ENCODE peak calls at places on chromosomes 1 and 21, in five cellular contexts. V is right lobe of liver, B is PC-9, F is natural killer cell, J is fibroblast of the aortic adventitia. S is an unnamed sample.

GRCh38 chr1:246888522-246888921 is 43.2 kb downstream of the AHCTF1 start:
- DNase-seq in V (no peak), B (no peak), F (no peak), J (no peak), S (no peak)

GRCh38 chr1:22250724-22251123 is 107.8 kb upstream of the WNT4 start:
- DNase-seq in V (no peak), B (peak; percentile 71), F (no peak), J (no peak), S (no peak)

GRCh38 chr1:14350197-14350596 is 248.3 kb upstream of the KAZN start:
- DNase-seq in V (no peak), B (no peak), F (no peak), J (no peak), S (no peak)

GRCh38 chr1:8586438-8586837 is 231.0 kb downstream of the RERE start:
- DNase-seq in V (no peak), B (no peak), F (no peak), J (no peak), S (no peak)

GRCh38 chr21:41796476-41797080 is 29.7 kb upstream of the RIPK4 start:
- DNase-seq in V (no peak), B (peak; percentile 39), F (no peak), J (no peak), S (no peak)

GRCh38 chr1:59673575-59674467 is 140.9 kb upstream of the HOOK1 start:
- DNase-seq in V (peak; percentile 83), B (no peak), F (no peak), J (no peak), S (no peak)

GRCh38 chr1:7505094-7505838 is 265.8 kb upstream of the VAMP3 start:
- DNase-seq in V (peak; percentile 3), B (no peak), F (no peak), J (no peak), S (no peak)

GRCh38 chr1:43874716-43875115 is 58.9 kb upstream of the ARTN start:
- DNase-seq in V (no peak), B (no peak), F (no peak), J (no peak), S (no peak)

GRCh38 chr21:25573409-25574206 is 33.7 kb downstream of the MRPL39 start:
- DNase-seq in V (no peak), B (peak; percentile 56), F (no peak), J (peak; percentile 84), S (no peak)

GRCh38 chr1:221635305-221635704 is 106.6 kb downstream of the DUSP10 start:
- DNase-seq in V (no peak), B (no peak), F (no peak), J (no peak), S (no peak)

GRCh38 chr1:152166966-152167365 is 7.9 kb upstream of the RPTN start:
- DNase-seq in V (no peak), B (no peak), F (no peak), J (no peak), S (no peak)

GRCh38 chr1:58545591-58546519 is 671 bp downstream of the OMA1 start:
- DNase-seq in V (peak; percentile 87), B (peak; percentile 48), F (peak; percentile 71), J (peak; percentile 64), S (peak; percentile 87)

GRCh38 chr1:227934476-227935313 is 13.0 kb downstream of the WNT9A start:
- DNase-seq in V (no peak), B (peak; percentile 94), F (peak; percentile 27), J (peak; percentile 68), S (peak; percentile 64)

GRCh38 chr1:59391216-59392179 is 94.6 kb downstream of the FGGY start:
- DNase-seq in V (no peak), B (no peak), F (no peak), J (no peak), S (no peak)

GRCh38 chr1:21573971-21574458 is 64.8 kb downstream of the ALPL start:
- DNase-seq in V (peak; percentile 79), B (peak; percentile 42), F (no peak), J (peak; percentile 95), S (no peak)

GRCh38 chr1:172449012-172449584 is 5.2 kb upstream of the PIGC start:
- DNase-seq in V (peak; percentile 19), B (peak; percentile 98), F (no peak), J (no peak), S (no peak)

GRCh38 chr1:32877211-32878110 is 6.7 kb upstream of the FNDC5 start:
- DNase-seq in V (peak; percentile 54), B (no peak), F (no peak), J (no peak), S (no peak)

DNA sequence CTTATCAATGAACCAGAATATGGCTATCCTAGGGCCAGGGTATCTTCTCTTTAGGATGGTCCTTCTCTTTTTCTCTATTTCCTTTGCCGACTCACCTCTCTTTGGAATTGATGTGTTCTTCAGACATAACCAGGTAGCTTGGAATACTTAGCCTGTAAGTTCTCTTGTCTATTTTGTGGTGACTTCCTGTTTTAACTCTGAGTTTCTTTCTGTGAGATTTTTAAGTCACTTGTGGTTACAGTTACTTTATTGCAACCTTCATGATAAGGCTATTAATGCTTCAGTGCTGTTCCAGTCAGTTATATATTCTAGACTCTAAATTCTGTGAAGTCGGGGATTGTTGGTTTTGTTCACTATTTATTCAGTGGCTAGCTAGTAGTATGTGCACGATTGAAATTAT is 46.2 kb downstream of the DISP1 start:
- DNase-seq in V (no peak), B (no peak), F (no peak), J (no peak), S (no peak)
- TF ChIP-seq CTCF in V (no peak), B (no peak), F (no peak), J (no peak), S (no peak)

DNA sequence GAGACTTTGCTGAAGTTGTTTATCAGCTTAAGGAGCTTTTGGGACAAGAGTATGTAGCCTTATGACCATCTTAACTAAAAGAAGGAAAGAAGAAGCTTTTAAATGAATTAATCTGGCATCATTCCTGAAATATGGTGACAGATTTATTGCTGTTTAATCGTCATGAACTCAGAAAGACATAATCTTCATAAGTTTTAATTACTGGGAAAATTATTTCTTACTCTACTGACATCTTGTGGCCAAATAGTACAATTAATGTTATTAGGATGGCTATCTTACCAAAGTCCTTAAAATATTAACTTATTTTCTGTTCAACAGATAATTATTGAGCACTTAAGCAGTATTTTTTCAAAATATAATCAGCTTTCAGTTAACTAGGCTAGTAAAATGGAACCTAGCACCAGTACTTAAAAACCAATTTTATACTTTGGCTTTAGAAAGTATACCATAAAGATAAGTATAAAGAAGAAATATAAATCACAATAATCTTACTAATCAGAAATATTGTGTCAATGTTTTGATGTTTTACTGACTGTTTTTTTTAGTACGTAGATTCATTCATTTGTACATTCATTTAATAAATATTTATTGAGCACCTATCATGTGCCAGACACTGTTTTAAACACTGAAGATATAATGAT is 34.7 kb upstream of the GPR25 start:
- DNase-seq in V (no peak), B (no peak), F (no peak), J (peak; percentile 59), S (no peak)
- TF ChIP-seq CTCF in V (peak; percentile 52), B (peak; percentile 69), F (peak; percentile 22), J (peak; percentile 15), S (peak; percentile 60)

DNA sequence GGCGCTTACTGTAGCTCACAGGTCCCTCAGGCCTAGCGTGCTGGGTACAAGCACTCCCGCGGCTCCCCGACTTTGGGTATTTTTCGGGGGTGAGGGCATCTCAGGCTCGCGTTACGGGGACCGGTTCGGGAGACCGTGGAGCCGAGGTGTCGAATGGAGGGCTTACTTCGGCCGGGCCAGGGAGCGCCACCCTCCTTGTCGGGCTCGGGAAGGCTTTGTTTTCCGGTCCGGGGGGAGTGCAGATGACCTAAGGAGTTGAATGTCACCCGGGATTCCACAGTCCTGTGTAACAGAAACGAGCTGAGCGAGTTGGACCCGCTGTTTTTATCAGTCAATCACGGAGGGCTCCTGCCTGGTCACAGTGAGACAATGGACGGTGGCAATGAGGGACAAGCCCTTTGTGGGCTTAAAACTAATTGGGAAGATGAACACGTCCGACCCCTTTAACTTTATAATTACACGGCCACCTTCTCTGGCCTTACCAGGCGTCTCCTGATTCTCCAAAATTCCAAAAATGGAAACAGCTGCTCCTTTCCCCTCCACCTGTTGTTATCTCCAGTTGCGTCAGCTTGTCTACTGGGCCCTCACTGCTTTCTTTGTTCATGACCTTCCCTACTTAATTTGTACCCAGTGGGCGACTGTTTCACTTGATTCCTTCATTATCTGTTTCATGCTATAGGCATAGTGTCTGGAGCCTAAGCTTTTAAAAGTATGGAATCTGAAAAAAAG is 912 bp upstream of the TRIM45 start:
- DNase-seq in V (no peak), B (no peak), F (no peak), J (no peak), S (no peak)
- TF ChIP-seq CTCF in V (no peak), B (peak; percentile 58), F (no peak), J (no peak), S (peak; percentile 54)

GRCh38 chr1:47948126-47948525 is 49.1 kb downstream of the TRABD2B start:
- DNase-seq in V (peak; percentile 45), B (no peak), F (no peak), J (no peak), S (no peak)
- TF ChIP-seq CTCF in V (peak; percentile 67), B (no peak), F (no peak), J (no peak), S (no peak)

GRCh38 chr1:182087951-182088350 is 26.4 kb upstream of the ZNF648 start:
- DNase-seq in V (no peak), B (peak; percentile 71), F (no peak), J (no peak), S (no peak)
- TF ChIP-seq CTCF in V (no peak), B (no peak), F (no peak), J (no peak), S (no peak)

DNA sequence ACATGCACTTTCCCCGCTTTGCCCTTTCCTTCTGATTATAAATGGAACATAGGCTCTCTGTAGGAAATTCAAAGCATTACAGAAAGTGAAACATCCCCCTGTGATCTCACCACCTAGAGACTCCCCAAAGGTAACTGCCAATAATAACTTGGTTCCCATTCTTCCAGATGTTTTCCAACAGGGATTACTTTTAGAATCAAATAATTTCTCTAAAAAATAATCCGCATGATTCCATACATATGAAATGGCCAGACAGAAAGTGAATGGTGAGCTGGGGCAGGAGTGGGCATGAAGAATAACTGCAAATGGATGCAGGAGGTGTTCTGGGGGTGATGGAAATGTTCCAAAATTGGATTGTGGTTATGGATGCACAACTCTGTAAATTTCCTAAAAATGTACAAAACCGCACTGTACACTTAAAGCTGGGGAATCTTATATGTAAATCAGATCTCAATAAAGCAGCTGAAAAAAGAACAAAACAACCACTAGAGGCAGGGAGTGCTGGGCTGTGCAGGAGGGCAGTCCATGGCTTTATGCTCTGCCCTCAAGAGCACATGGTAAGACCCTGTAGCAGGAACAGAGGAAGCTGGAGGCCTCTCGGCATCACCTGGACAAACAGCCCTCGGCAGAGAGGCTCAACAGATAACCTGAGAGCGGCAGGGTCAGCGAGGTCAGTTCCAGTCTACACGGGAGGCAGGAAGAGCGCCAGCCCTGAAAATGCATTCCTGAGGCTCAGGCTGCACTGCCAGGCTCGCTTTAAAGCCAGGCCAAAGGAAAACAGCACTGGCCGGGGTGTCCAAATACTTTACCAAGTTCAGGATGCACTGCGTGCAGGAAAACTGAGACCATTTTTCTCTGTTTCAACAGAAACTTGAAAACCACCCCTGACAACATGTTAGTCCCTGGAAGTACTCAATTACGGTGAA is 39.7 kb downstream of the CAPZB start:
- DNase-seq in V (peak; percentile 74), B (peak; percentile 50), F (no peak), J (peak; percentile 52), S (no peak)
- TF ChIP-seq CTCF in V (no peak), B (no peak), F (no peak), J (peak; percentile 53), S (no peak)

GRCh38 chr1:160821627-160822026 is 25.7 kb downstream of the LY9 start:
- DNase-seq in V (no peak), B (no peak), F (no peak), J (no peak), S (no peak)
- TF ChIP-seq CTCF in V (no peak), B (no peak), F (peak; percentile 22), J (peak; percentile 18), S (peak; percentile 44)